ENCODE peak calls at places on chromosomes 7 and 10, in six cellular contexts. One of them, this sample, is unnamed.

GRCh38 chr10:70672993-70673928 is 955 bp downstream of the ADAMTS14 start:
- DNase-seq in ovary: no peak
- DNase-seq in breast epithelium: no peak
- DNase-seq in heart left ventricle: peak; percentile 63
- DNase-seq in colonic mucosa: no peak
- DNase-seq in CD8-positive, alpha-beta memory T cell: no peak
- DNase-seq in this sample: no peak

GRCh38 chr10:90947025-90947960 is 26.4 kb upstream of the ANKRD1 start:
- DNase-seq in colonic mucosa: no peak
- DNase-seq in ovary: no peak
- DNase-seq in CD8-positive, alpha-beta memory T cell: no peak
- DNase-seq in heart left ventricle: no peak
- DNase-seq in breast epithelium: no peak
- DNase-seq in this sample: no peak

GRCh38 chr7:149872419-149873073 is 1.2 kb upstream of the ATP6V0E2 start:
- DNase-seq in colonic mucosa: peak; percentile 82
- DNase-seq in heart left ventricle: peak; percentile 88
- DNase-seq in CD8-positive, alpha-beta memory T cell: no peak
- DNase-seq in breast epithelium: peak; percentile 81
- DNase-seq in ovary: peak; percentile 72
- DNase-seq in this sample: no peak

GRCh38 chr7:82631998-82632397 is 188.4 kb upstream of the CACNA2D1 start:
- DNase-seq in breast epithelium: no peak
- DNase-seq in colonic mucosa: no peak
- DNase-seq in heart left ventricle: no peak
- DNase-seq in ovary: no peak
- DNase-seq in CD8-positive, alpha-beta memory T cell: no peak
- DNase-seq in this sample: no peak

GRCh38 chr10:31526681-31527080 is 207.7 kb downstream of the ZEB1 start:
- DNase-seq in breast epithelium: no peak
- DNase-seq in CD8-positive, alpha-beta memory T cell: no peak
- DNase-seq in colonic mucosa: no peak
- DNase-seq in heart left ventricle: no peak
- DNase-seq in ovary: no peak
- DNase-seq in this sample: no peak

GRCh38 chr10:127310932-127311331 is 114.5 kb upstream of the INSYN2A start:
- DNase-seq in CD8-positive, alpha-beta memory T cell: no peak
- DNase-seq in heart left ventricle: no peak
- DNase-seq in breast epithelium: no peak
- DNase-seq in colonic mucosa: no peak
- DNase-seq in ovary: no peak
- DNase-seq in this sample: no peak

GRCh38 chr7:80869821-80870751 is 48.8 kb downstream of the SEMA3C start:
- DNase-seq in heart left ventricle: no peak
- DNase-seq in breast epithelium: no peak
- DNase-seq in colonic mucosa: peak; percentile 46
- DNase-seq in ovary: no peak
- DNase-seq in CD8-positive, alpha-beta memory T cell: no peak
- DNase-seq in this sample: no peak

GRCh38 chr7:112073530-112073929 is 132.7 kb downstream of the DOCK4 start:
- DNase-seq in breast epithelium: no peak
- DNase-seq in colonic mucosa: no peak
- DNase-seq in CD8-positive, alpha-beta memory T cell: no peak
- DNase-seq in heart left ventricle: no peak
- DNase-seq in ovary: no peak
- DNase-seq in this sample: no peak

GRCh38 chr7:100034871-100035510 is 14.6 kb upstream of the ZSCAN21 start:
- DNase-seq in breast epithelium: no peak
- DNase-seq in colonic mucosa: no peak
- DNase-seq in ovary: no peak
- DNase-seq in CD8-positive, alpha-beta memory T cell: no peak
- DNase-seq in heart left ventricle: no peak
- DNase-seq in this sample: no peak

GRCh38 chr7:45359781-45360180 is 202.2 kb downstream of the RAMP3 start:
- DNase-seq in ovary: no peak
- DNase-seq in CD8-positive, alpha-beta memory T cell: no peak
- DNase-seq in breast epithelium: no peak
- DNase-seq in colonic mucosa: no peak
- DNase-seq in heart left ventricle: no peak
- DNase-seq in this sample: no peak

GRCh38 chr10:34647157-34647556 is 167.9 kb downstream of the PARD3 start:
- DNase-seq in heart left ventricle: no peak
- DNase-seq in CD8-positive, alpha-beta memory T cell: no peak
- DNase-seq in ovary: no peak
- DNase-seq in colonic mucosa: no peak
- DNase-seq in breast epithelium: no peak
- DNase-seq in this sample: no peak

GRCh38 chr7:132655071-132655761 is 78.9 kb upstream of the PLXNA4 start:
- DNase-seq in breast epithelium: peak; percentile 18
- DNase-seq in heart left ventricle: peak; percentile 63
- DNase-seq in CD8-positive, alpha-beta memory T cell: peak; percentile 29
- DNase-seq in colonic mucosa: peak; percentile 21
- DNase-seq in ovary: no peak
- DNase-seq in this sample: peak; percentile 43

GRCh38 chr10:114680557-114681117 is 22.6 kb upstream of the ABLIM1 start:
- DNase-seq in CD8-positive, alpha-beta memory T cell: no peak
- DNase-seq in colonic mucosa: no peak
- DNase-seq in breast epithelium: no peak
- DNase-seq in ovary: no peak
- DNase-seq in heart left ventricle: no peak
- DNase-seq in this sample: no peak

GRCh38 chr10:119501690-119502089 is 40.8 kb downstream of the RGS10 start:
- DNase-seq in breast epithelium: no peak
- DNase-seq in colonic mucosa: no peak
- DNase-seq in ovary: no peak
- DNase-seq in CD8-positive, alpha-beta memory T cell: peak; percentile 35
- DNase-seq in heart left ventricle: no peak
- DNase-seq in this sample: peak; percentile 22

GRCh38 chr7:121398246-121398645 is 2.1 kb upstream of the FAM3C start:
- DNase-seq in heart left ventricle: no peak
- DNase-seq in ovary: no peak
- DNase-seq in colonic mucosa: no peak
- DNase-seq in CD8-positive, alpha-beta memory T cell: no peak
- DNase-seq in breast epithelium: no peak
- DNase-seq in this sample: no peak

GRCh38 chr10:106224676-106225075 is 939.8 kb downstream of the SORCS1 start:
- DNase-seq in CD8-positive, alpha-beta memory T cell: no peak
- DNase-seq in ovary: no peak
- DNase-seq in breast epithelium: no peak
- DNase-seq in colonic mucosa: no peak
- DNase-seq in heart left ventricle: no peak
- DNase-seq in this sample: no peak

GRCh38 chr10:132266594-132267161 is 41.1 kb downstream of the STK32C start:
- DNase-seq in CD8-positive, alpha-beta memory T cell: no peak
- DNase-seq in heart left ventricle: no peak
- DNase-seq in breast epithelium: no peak
- DNase-seq in colonic mucosa: no peak
- DNase-seq in ovary: no peak
- DNase-seq in this sample: no peak

GRCh38 chr7:54904130-54904529 is 114.7 kb upstream of the EGFR start:
- DNase-seq in colonic mucosa: no peak
- DNase-seq in breast epithelium: no peak
- DNase-seq in heart left ventricle: no peak
- DNase-seq in CD8-positive, alpha-beta memory T cell: no peak
- DNase-seq in ovary: no peak
- DNase-seq in this sample: no peak

GRCh38 chr10:4240641-4241197 is 455.7 kb upstream of the KLF6 start:
- DNase-seq in breast epithelium: no peak
- DNase-seq in ovary: no peak
- DNase-seq in CD8-positive, alpha-beta memory T cell: no peak
- DNase-seq in heart left ventricle: no peak
- DNase-seq in colonic mucosa: no peak
- DNase-seq in this sample: no peak

GRCh38 chr10:103627893-103628292 is 134.4 kb downstream of the NEURL1 start:
- DNase-seq in breast epithelium: no peak
- DNase-seq in ovary: no peak
- DNase-seq in CD8-positive, alpha-beta memory T cell: no peak
- DNase-seq in colonic mucosa: no peak
- DNase-seq in heart left ventricle: no peak
- DNase-seq in this sample: no peak

GRCh38 chr7:104010052-104010909 is 20.8 kb upstream of the RELN start:
- DNase-seq in breast epithelium: no peak
- DNase-seq in CD8-positive, alpha-beta memory T cell: no peak
- DNase-seq in colonic mucosa: no peak
- DNase-seq in ovary: no peak
- DNase-seq in heart left ventricle: no peak
- DNase-seq in this sample: no peak

GRCh38 chr7:151700621-151701185 is 176.2 kb downstream of the PRKAG2 start:
- DNase-seq in ovary: no peak
- DNase-seq in colonic mucosa: no peak
- DNase-seq in CD8-positive, alpha-beta memory T cell: no peak
- DNase-seq in heart left ventricle: no peak
- DNase-seq in breast epithelium: no peak
- DNase-seq in this sample: no peak

GRCh38 chr7:143444785-143445184 is 1.5 kb downstream of the TAS2R60 start:
- DNase-seq in breast epithelium: no peak
- DNase-seq in ovary: no peak
- DNase-seq in CD8-positive, alpha-beta memory T cell: no peak
- DNase-seq in colonic mucosa: no peak
- DNase-seq in heart left ventricle: no peak
- DNase-seq in this sample: no peak

GRCh38 chr7:47663239-47663638 is 81.3 kb upstream of the TNS3 start:
- DNase-seq in colonic mucosa: no peak
- DNase-seq in ovary: no peak
- DNase-seq in breast epithelium: no peak
- DNase-seq in heart left ventricle: no peak
- DNase-seq in CD8-positive, alpha-beta memory T cell: no peak
- DNase-seq in this sample: no peak
- H3K4me1 ChIP-seq in colonic mucosa: no peaks in the 10 kb centered on the region
- H3K4me1 ChIP-seq in ovary: no peaks in the 10 kb centered on the region
- H3K4me1 ChIP-seq in breast epithelium: no peaks in the 10 kb centered on the region
- H3K4me1 ChIP-seq in heart left ventricle: no peaks in the 10 kb centered on the region
- H3K4me1 ChIP-seq in CD8-positive, alpha-beta memory T cell: no peaks in the 10 kb centered on the region
- H3K4me1 ChIP-seq in this sample: no peaks in the 10 kb centered on the region

GRCh38 chr7:98821348-98821747 is 48.5 kb downstream of the TMEM130 start:
- DNase-seq in CD8-positive, alpha-beta memory T cell: no peak
- DNase-seq in heart left ventricle: no peak
- DNase-seq in colonic mucosa: no peak
- DNase-seq in breast epithelium: no peak
- DNase-seq in ovary: no peak
- DNase-seq in this sample: no peak
- H3K27me3 ChIP-seq in CD8-positive, alpha-beta memory T cell: no peaks in the 10 kb centered on the region
- H3K27me3 ChIP-seq in heart left ventricle: no peaks in the 10 kb centered on the region
- H3K27me3 ChIP-seq in colonic mucosa: no peaks in the 10 kb centered on the region
- H3K27me3 ChIP-seq in breast epithelium: no peaks in the 10 kb centered on the region
- H3K27me3 ChIP-seq in ovary: no peaks in the 10 kb centered on the region
- H3K27me3 ChIP-seq in this sample: no peaks in the 10 kb centered on the region

DNA sequence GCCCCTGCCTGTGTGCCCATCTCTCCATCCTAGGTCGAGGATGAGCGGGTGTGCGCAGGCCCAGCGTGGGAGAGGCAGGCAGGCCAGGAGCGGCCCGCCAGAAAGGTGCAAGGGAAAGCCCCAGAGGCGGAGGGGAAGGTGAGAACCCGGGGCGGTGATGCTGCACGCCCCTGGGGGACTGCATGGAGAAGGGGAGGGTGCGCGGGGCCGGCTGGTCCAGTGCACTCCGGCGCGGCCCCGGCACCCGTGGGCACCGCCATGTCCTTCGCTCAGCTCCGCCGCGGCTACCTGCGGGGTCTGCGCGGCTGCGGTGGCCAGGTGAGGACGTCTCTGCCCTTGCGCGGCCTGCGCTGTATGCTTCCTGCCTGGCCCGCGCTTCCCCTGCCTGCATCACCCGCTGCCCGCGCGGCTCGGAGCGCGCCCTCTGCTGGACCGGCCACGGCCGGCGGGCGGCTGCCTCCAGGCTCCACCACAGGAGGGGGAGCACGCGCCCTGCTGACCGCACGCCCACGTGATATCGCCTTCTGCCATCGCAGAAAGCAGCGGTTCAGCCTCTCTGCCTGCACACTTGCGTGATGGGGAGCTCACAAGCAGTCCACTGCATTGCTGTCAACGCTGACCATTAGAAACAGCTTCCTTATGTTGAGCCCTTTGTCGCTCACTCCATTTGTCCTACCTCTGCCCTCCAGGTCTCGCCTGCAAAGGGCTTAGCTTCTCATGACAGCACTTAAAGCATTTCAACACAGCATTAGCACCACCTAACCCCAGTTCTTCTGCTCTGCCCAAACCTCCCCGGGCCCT is 73.9 kb downstream of the CXCL12 start:
- DNase-seq in heart left ventricle: peak; percentile 88
- DNase-seq in colonic mucosa: peak; percentile 79
- DNase-seq in breast epithelium: peak; percentile 77
- DNase-seq in CD8-positive, alpha-beta memory T cell: peak; percentile 72
- DNase-seq in ovary: peak; percentile 79
- DNase-seq in this sample: peak; percentile 61
- H3K4me3 ChIP-seq in heart left ventricle: peak overlapping the region; percentile 54
- H3K4me3 ChIP-seq in colonic mucosa: peak overlapping the region; percentile 16
- H3K4me3 ChIP-seq in breast epithelium: peak overlapping the region; percentile 41
- H3K4me3 ChIP-seq in CD8-positive, alpha-beta memory T cell: no peak overlapping the region
- H3K4me3 ChIP-seq in ovary: peak overlapping the region; percentile 15
- H3K4me3 ChIP-seq in this sample: no peak overlapping the region

DNA sequence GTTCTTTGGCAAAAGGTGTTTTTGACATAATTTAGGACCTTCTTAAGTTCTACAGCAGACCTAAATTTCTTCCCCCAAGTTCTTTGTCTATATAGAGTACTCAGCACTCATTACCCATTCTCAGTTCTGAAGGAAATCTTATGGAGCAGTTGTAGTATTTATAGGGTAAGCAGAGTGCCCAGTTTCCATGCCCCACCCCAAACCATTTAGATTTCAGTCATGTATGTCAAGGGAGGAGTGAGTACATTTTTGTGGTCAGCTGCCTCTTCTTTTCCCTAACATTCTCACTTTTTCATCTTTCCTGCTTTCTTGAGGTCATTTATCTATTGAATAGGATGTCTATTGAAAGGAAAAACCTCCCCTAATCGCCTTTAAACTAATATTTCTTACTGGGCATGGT is 83.3 kb downstream of the KAT6B start:
- DNase-seq in CD8-positive, alpha-beta memory T cell: no peak
- DNase-seq in ovary: no peak
- DNase-seq in heart left ventricle: no peak
- DNase-seq in colonic mucosa: no peak
- DNase-seq in breast epithelium: no peak
- DNase-seq in this sample: no peak
- H3K4me1 ChIP-seq in CD8-positive, alpha-beta memory T cell: peaks cover 22% of the 10 kb centered on the region
- H3K4me1 ChIP-seq in ovary: peaks cover 6% of the 10 kb centered on the region
- H3K4me1 ChIP-seq in heart left ventricle: no peaks in the 10 kb centered on the region
- H3K4me1 ChIP-seq in colonic mucosa: no peaks in the 10 kb centered on the region
- H3K4me1 ChIP-seq in breast epithelium: no peaks in the 10 kb centered on the region
- H3K4me1 ChIP-seq in this sample: peaks cover 35% of the 10 kb centered on the region